ENCODE peak calls at places on chromosome 3, in eight cellular contexts. U, B, K, E, X, H, C and D are unnamed samples.

GRCh38 chr3:197692641-197693040 is 44.1 kb downstream of the RUBCN start:
- DNase-seq in U (no peak), B (no peak), K (no peak), E (no peak), X (no peak), H (no peak), C (no peak), D (no peak)

GRCh38 chr3:29611252-29611651 is 330.4 kb downstream of the RBMS3 start:
- DNase-seq in U (no peak), B (no peak), K (no peak), E (no peak), X (no peak), H (no peak), C (no peak), D (no peak)

GRCh38 chr3:14716593-14716992 is 41.7 kb downstream of the C3orf20 start:
- DNase-seq in U (no peak), B (no peak), K (no peak), E (no peak), X (no peak), H (no peak), C (no peak), D (no peak)

GRCh38 chr3:192991351-192991750 is 73.7 kb upstream of the MB21D2 start:
- DNase-seq in U (no peak), B (no peak), K (no peak), E (no peak), X (no peak), H (no peak), C (no peak), D (no peak)

GRCh38 chr3:13167064-13167743 is 94.0 kb upstream of the IQSEC1 start:
- DNase-seq in U (no peak), B (no peak), K (peak; percentile 32), E (no peak), X (no peak), H (no peak), C (no peak), D (peak; percentile 30)

GRCh38 chr3:55511895-55512585 is 24.9 kb upstream of the WNT5A start:
- DNase-seq in U (no peak), B (no peak), K (no peak), E (no peak), X (no peak), H (no peak), C (no peak), D (no peak)

GRCh38 chr3:174233511-174233910 is 625.6 kb upstream of the NAALADL2 start:
- DNase-seq in U (no peak), B (no peak), K (no peak), E (no peak), X (no peak), H (no peak), C (no peak), D (no peak)

GRCh38 chr3:16400143-16400935 is 113.2 kb downstream of the RFTN1 start:
- DNase-seq in U (no peak), B (no peak), K (no peak), E (no peak), X (no peak), H (no peak), C (no peak), D (no peak)

GRCh38 chr3:189903562-189904250 is 217.0 kb downstream of the P3H2 start:
- DNase-seq in U (no peak), B (no peak), K (no peak), E (no peak), X (no peak), H (peak; percentile 26), C (no peak), D (no peak)
- TF ChIP-seq EP300 in U (no peak), B (no peak), K (no peak), E (no peak), X (no peak), H (no peak), C (no peak), D (no peak)

DNA sequence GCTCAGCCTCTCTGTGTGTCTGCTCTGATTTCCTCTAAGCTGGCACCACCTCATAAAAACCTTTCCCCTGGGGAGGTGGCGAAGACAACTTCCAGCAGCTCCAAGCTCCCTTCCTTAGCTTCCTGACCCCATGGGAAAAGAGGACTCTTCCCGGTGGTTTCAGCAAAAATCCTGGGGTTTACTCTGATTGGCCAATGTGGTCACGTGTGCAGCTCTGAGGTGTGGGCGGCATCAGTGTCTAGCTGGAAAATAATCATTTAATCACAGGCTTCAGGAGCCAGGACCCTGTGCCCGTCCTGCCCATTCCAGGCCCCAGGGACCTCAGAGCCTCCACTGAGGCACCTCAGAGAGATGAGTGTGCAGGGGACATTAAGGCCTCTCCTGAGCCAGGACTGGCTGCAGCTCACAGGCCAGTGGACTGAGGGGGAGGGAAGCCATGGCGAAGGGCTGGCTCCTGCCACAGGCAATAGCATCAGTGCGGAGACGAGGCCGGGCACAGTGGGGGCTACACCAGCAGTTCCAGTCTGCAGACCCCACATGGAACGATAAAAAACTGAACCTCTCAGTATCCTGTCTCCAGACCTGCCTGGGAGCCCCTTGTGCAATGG is 104.1 kb downstream of the TPRA1 start:
- DNase-seq in U (peak; percentile 17), B (no peak), K (peak; percentile 51), E (no peak), X (no peak), H (no peak), C (no peak), D (no peak)
- TF ChIP-seq EP300 in U (no peak), B (no peak), K (no peak), E (no peak), X (no peak), H (no peak), C (no peak), D (no peak)

GRCh38 chr3:186413615-186414415 is 51.8 kb upstream of the DGKG start:
- DNase-seq in U (peak; percentile 51), B (peak; percentile 23), K (peak; percentile 94), E (no peak), X (peak; percentile 27), H (peak; percentile 38), C (peak; percentile 17), D (peak; percentile 53)

GRCh38 chr3:186418601-186419238 is 56.7 kb upstream of the DGKG start:
- DNase-seq in U (no peak), B (no peak), K (no peak), E (peak; percentile 14), X (no peak), H (no peak), C (no peak), D (no peak)

GRCh38 chr3:186414735-186415419 is 52.8 kb upstream of the DGKG start:
- DNase-seq in U (peak; percentile 61), B (no peak), K (peak; percentile 77), E (no peak), X (no peak), H (peak; percentile 30), C (no peak), D (no peak)

GRCh38 chr3:186421946-186422345 is 59.9 kb upstream of the DGKG start:
- DNase-seq in U (no peak), B (no peak), K (no peak), E (no peak), X (no peak), H (no peak), C (no peak), D (no peak)

DNA sequence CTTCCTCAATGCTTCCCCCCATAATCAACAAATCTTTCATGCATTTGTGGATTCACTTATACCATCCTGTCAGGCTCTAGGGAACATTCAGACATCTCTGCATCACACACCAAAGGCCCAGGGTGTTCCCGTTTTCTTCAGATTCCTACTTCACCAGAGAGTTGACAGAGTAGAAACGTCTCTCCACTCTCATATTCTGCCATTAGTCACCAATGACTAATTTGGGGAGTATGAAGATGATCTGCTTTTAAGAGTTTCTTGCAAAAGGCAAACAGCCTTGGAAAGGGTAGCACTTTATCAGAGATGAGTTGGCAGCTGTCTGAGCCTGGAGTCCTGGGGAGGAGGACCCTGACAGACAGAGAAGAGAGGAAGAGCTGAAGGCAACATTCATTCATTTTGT is 55.8 kb upstream of the DGKG start:
- DNase-seq in U (no peak), B (no peak), K (no peak), E (no peak), X (no peak), H (no peak), C (no peak), D (no peak)
- TF ChIP-seq EP300 in U (no peak), B (no peak), K (no peak), E (no peak), X (no peak), H (no peak), C (no peak), D (no peak)

DNA sequence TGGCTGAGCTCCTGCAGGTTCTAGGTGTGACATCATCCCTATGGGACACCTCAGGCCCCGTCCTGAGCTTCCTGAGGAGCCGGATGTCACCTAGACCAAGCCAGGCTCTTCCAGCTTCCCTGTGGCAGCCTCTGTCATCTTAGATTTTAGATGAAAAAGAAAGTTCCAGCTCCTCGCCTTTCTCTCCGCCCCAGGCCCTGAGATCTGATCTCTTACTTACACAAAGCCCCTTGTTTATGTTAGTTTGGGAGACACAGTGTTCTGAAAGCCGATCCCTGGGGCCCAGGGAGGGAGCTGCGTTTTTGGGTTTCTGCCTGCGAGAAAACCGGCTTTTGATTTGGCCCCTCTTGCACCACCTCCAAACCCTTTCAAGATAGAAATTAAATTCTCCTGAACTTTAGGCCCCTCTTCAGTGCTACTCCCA is 40.2 kb upstream of the FAM107A start:
- DNase-seq in U (peak; percentile 31), B (no peak), K (peak; percentile 83), E (no peak), X (peak; percentile 72), H (no peak), C (no peak), D (no peak)
- TF ChIP-seq EP300 in U (no peak), B (no peak), K (no peak), E (no peak), X (peak; percentile 91), H (no peak), C (no peak), D (no peak)

DNA sequence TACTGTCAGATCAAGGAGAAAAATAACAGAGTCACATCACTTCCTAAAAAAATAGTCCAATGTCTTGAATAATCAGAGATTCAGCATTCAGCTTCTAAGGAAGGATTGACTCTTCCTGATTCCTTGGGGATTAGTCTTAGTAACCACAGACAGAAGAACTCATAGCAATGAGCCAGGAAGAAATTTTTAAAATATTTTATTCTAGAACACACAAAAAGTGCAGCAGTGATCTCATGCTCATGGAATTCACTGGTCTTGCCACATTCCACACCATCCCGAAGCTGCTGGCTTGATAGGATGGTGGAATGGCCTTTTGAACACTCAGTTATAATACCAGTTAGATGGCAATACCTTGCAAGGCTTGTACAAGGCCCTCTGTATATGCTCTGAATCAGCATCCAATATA is 43.0 kb upstream of the ABI3BP start:
- DNase-seq in U (no peak), B (peak; percentile 21), K (no peak), E (no peak), X (peak; percentile 30), H (no peak), C (no peak), D (no peak)
- TF ChIP-seq EP300 in U (no peak), B (no peak), K (no peak), E (no peak), X (peak; percentile 70), H (no peak), C (no peak), D (no peak)